ENCODE peak calls at places on chromosomes 5 and 9, in nine cellular contexts. J is DND-41, Y is substantia nigra, U is heart left ventricle, X is mesenchymal stem cell, B is psoas muscle, K is colonic mucosa, P is brain microvascular endothelial cell, Z is right atrium auricular region. S is an unnamed sample.

GRCh38 chr9:120348951-120349429 is 231.0 kb downstream of the CDK5RAP2 start:
- DNase-seq in Y (peak), J (peak), K (no peak), Z (no peak), X (peak), P (peak), B (peak), U (no peak), S (no peak)

GRCh38 chr5:139646912-139647391 is 1.2 kb upstream of the CXXC5 start:
- DNase-seq in J (no peak), K (no peak), Y (no peak), B (peak), X (peak), Z (no peak), P (no peak), U (no peak), S (no peak)

GRCh38 chr5:66596791-66597757 is 881 bp downstream of the MAST4 start:
- DNase-seq in Y (peak), P (peak), J (peak), U (peak), Z (no peak), K (peak), X (peak), B (peak), S (peak)

GRCh38 chr5:61333351-61334223 is 1.5 kb downstream of the ZSWIM6 start:
- DNase-seq in Z (no peak), X (peak), B (peak), J (no peak), Y (peak), K (no peak), U (peak), P (no peak), S (peak)

GRCh38 chr5:80083115-80083890 is 48.2 kb downstream of the THBS4 start:
- DNase-seq in P (peak), K (peak), U (peak), B (no peak), J (peak), Y (no peak), Z (peak), X (peak), S (peak)

GRCh38 chr9:35106343-35106730 is 3.4 kb upstream of the STOML2 start:
- DNase-seq in U (no peak), K (no peak), P (no peak), Y (no peak), X (no peak), J (no peak), Z (no peak), B (no peak), S (no peak)

GRCh38 chr5:143506881-143507552 is 103.5 kb upstream of the NR3C1 start:
- DNase-seq in Y (no peak), J (no peak), B (no peak), U (no peak), K (no peak), P (peak), Z (no peak), X (peak), S (no peak)

GRCh38 chr5:31027726-31028125 is 165.8 kb upstream of the CDH6 start:
- DNase-seq in B (no peak), Z (no peak), P (no peak), Y (no peak), U (no peak), J (no peak), K (no peak), X (no peak), S (no peak)

GRCh38 chr5:72366324-72366976 is 46.3 kb downstream of the PTCD2 start:
- DNase-seq in X (peak), Z (peak), P (peak), B (no peak), Y (peak), K (peak), U (peak), J (peak), S (peak)

GRCh38 chr9:87548159-87548558 is 50.5 kb downstream of the DAPK1 start:
- DNase-seq in Y (no peak), Z (no peak), P (no peak), U (no peak), J (no peak), B (no peak), K (no peak), X (no peak), S (no peak)

GRCh38 chr9:71703172-71703872 is 65.0 kb downstream of the CEMIP2 start:
- DNase-seq in X (no peak), Y (no peak), U (no peak), Z (no peak), P (no peak), B (no peak), K (no peak), J (no peak), S (no peak)

GRCh38 chr5:24817966-24818365 is 173.2 kb upstream of the CDH10 start:
- DNase-seq in P (no peak), Y (no peak), K (no peak), J (no peak), U (no peak), Z (no peak), B (no peak), X (no peak), S (no peak)

GRCh38 chr9:100170556-100170955 is 71.5 kb downstream of the INVS start:
- DNase-seq in Z (no peak), U (no peak), B (no peak), K (no peak), X (peak), Y (no peak), J (no peak), P (no peak), S (no peak)

GRCh38 chr9:5111696-5112095 is 73.7 kb downstream of the INSL6 start:
- DNase-seq in P (no peak), B (peak), J (no peak), X (no peak), Y (no peak), U (no peak), Z (no peak), K (no peak), S (no peak)

GRCh38 chr9:101270325-101270701 is 114.5 kb downstream of the BAAT start:
- DNase-seq in Y (no peak), B (no peak), U (no peak), Z (no peak), X (no peak), P (no peak), J (no peak), K (no peak), S (no peak)

GRCh38 chr9:119961774-119962408 is 592.7 kb upstream of the BRINP1 start:
- DNase-seq in X (peak), U (no peak), K (peak), P (peak), B (peak), J (no peak), Y (peak), Z (no peak), S (no peak)

GRCh38 chr5:111742595-111742994 is 14.4 kb downstream of the NREP start:
- DNase-seq in J (peak), B (no peak), U (no peak), Y (no peak), X (peak), K (peak), Z (no peak), P (peak), S (no peak)

GRCh38 chr5:128252196-128252595 is 168.6 kb downstream of the SLC12A2 start:
- DNase-seq in Z (no peak), B (no peak), Y (no peak), P (no peak), X (no peak), U (no peak), J (no peak), K (no peak), S (no peak)

GRCh38 chr5:51416149-51416548 is 32.9 kb downstream of the ISL1 start:
- DNase-seq in X (no peak), J (no peak), Y (no peak), B (no peak), U (no peak), P (no peak), K (no peak), Z (no peak), S (no peak)

GRCh38 chr9:130185494-130186005 is 13.3 kb downstream of the NCS1 start:
- DNase-seq in P (no peak), K (no peak), J (no peak), Z (no peak), Y (no peak), X (peak), U (no peak), B (no peak), S (no peak)

GRCh38 chr5:149543361-149544198 is 7.7 kb downstream of the CSNK1A1 start:
- DNase-seq in X (no peak), B (no peak), U (no peak), Y (no peak), J (no peak), P (no peak), Z (no peak), K (no peak), S (no peak)
- H3K27ac ChIP-seq in X (no peak), B (peak), U (peak), Y (peak), J (no peak), P (no peak), Z (peak), K (no peak), S (no peak)

DNA sequence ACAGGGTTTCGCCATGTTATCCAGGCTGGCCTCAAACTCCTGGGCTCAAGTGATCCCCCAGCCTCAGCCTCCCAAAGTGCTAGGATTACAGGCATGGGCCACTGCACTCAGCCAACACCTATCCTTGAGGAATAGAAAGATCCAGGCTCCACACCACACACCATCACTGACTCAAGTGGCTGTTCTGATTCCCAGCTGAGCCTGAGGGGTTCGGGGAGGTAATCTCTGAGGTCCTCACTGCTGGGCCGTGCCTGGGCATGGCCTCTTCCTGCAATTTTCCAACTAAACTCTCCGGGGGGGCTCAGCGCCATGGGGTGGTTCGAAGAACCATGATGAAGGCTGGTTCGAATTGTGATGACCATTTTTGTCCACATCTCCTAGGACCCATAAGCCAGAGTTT is 31.0 kb upstream of the IL17B start:
- DNase-seq in Z (no peak), P (no peak), X (no peak), U (no peak), J (no peak), B (no peak), Y (no peak), K (no peak), S (no peak)
- H3K27ac ChIP-seq in Z (peak), P (peak), X (no peak), U (peak), J (no peak), B (peak), Y (no peak), K (peak), S (no peak)

DNA sequence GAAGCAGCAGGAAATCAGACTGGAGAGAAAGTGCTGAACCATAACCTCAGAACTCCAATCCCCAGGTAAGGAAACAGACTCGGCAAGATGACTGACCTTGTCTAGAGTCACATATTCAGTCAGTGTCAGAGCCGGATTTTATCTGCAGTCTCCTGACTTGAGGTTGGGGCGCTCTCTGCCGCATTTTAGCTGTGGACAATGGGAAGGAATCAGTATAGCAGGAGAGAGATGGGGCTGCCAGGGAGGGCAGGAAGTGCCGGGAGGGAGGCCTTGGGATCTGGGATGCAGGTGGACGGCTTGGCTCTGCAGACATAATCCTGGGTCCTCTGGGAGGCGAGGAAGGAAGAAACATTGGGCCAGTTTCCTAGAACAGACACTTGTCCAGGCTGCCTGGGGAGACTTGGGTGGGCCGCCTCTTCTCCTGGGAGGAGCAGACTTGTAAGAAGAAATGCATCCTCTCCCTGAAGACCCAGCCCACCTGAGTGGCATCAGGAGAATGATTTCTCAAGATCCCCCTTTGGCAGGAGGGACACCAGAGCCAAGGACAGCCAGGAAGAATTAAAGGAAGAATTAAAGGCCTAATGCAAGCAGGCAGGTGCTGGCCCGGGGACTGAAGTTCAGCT is 39.7 kb upstream of the COL15A1 start:
- DNase-seq in U (peak), X (no peak), P (no peak), B (peak), Z (peak), K (no peak), Y (no peak), J (no peak), S (no peak)
- H3K27ac ChIP-seq in U (no peak), X (no peak), P (no peak), B (no peak), Z (no peak), K (no peak), Y (no peak), J (no peak), S (no peak)

DNA sequence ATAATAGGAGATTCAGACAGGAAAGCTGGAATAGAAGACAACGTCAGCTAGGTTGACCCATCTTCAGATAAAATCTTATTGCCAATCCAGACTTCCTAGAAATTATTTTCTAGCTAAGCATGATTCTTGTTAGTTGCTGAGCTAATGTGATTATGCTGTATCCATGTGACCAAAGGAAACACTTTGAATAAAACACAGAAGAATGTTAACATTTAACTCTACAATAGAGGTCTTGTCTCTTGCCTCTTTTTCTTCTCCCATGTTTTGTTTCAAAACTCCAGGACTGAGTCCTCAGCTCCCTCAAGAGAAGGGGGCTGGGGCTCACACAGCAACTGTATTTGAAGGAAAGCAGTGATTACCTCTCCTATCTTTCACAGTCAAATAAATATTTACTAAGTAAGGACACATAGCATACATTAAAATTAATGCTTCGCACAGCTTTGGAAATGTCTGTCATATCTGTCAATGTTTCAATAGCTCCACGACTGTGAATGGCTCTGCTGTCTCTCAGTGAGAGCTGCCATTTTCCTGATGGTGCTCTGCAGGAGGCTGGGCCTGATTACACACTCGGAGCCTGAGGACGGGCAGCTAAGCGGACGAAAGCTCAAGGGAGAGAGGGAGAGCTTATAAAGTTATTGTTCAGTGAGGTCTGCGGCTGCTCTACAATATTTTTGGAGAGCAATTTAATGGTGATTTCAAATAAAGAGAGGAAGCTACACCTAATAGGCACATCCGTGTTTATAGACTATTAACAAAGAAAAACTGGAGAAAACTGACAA is 64.8 kb upstream of the ZNF462 start:
- DNase-seq in Z (no peak), P (no peak), Y (no peak), X (no peak), J (no peak), U (no peak), K (no peak), B (no peak), S (no peak)
- H3K27ac ChIP-seq in Z (no peak), P (no peak), Y (no peak), X (peak), J (no peak), U (no peak), K (no peak), B (peak), S (no peak)